ENCODE peak calls at places on chromosomes 16 and 17, in eight cellular contexts. One of them, this sample, is unnamed.

GRCh38 chr16:4894276-4895150 is 42.4 kb downstream of the PPL start:
- DNase-seq in H4: no peak
- DNase-seq in posterior vena cava: no peak
- DNase-seq in stimulated activated CD8-positive, alpha-beta memory T cell treated with anti-CD3 and anti-CD28 coated beads, Interleukin-7, amount 100 ng/mL, for 1 hour: no peak
- DNase-seq in sigmoid colon: no peak
- DNase-seq in hepatic stellate cell: peak; percentile 57
- DNase-seq in H54: no peak
- DNase-seq in stimulated activated CD4-positive, alpha-beta T cell treated with anti-CD3 and anti-CD28 coated beads, TNF-alpha, amount 100 ng/mL, for 4 hours: no peak
- DNase-seq in this sample: no peak

GRCh38 chr17:30217054-30217453 is 18.4 kb downstream of the SLC6A4 start:
- DNase-seq in stimulated activated CD8-positive, alpha-beta memory T cell treated with anti-CD3 and anti-CD28 coated beads, Interleukin-7, amount 100 ng/mL, for 1 hour: no peak
- DNase-seq in posterior vena cava: peak; percentile 35
- DNase-seq in H4: no peak
- DNase-seq in stimulated activated CD4-positive, alpha-beta T cell treated with anti-CD3 and anti-CD28 coated beads, TNF-alpha, amount 100 ng/mL, for 4 hours: no peak
- DNase-seq in hepatic stellate cell: no peak
- DNase-seq in H54: no peak
- DNase-seq in sigmoid colon: no peak
- DNase-seq in this sample: no peak

GRCh38 chr17:39139137-39139516 is 12.3 kb downstream of the PLXDC1 start:
- DNase-seq in H4: peak; percentile 83
- DNase-seq in hepatic stellate cell: peak; percentile 97
- DNase-seq in stimulated activated CD8-positive, alpha-beta memory T cell treated with anti-CD3 and anti-CD28 coated beads, Interleukin-7, amount 100 ng/mL, for 1 hour: no peak
- DNase-seq in posterior vena cava: no peak
- DNase-seq in stimulated activated CD4-positive, alpha-beta T cell treated with anti-CD3 and anti-CD28 coated beads, TNF-alpha, amount 100 ng/mL, for 4 hours: no peak
- DNase-seq in sigmoid colon: no peak
- DNase-seq in H54: peak; percentile 92
- DNase-seq in this sample: no peak

GRCh38 chr17:76497979-76498885 is 3.0 kb downstream of the RHBDF2 start:
- DNase-seq in sigmoid colon: peak; percentile 89
- DNase-seq in stimulated activated CD4-positive, alpha-beta T cell treated with anti-CD3 and anti-CD28 coated beads, TNF-alpha, amount 100 ng/mL, for 4 hours: no peak
- DNase-seq in stimulated activated CD8-positive, alpha-beta memory T cell treated with anti-CD3 and anti-CD28 coated beads, Interleukin-7, amount 100 ng/mL, for 1 hour: no peak
- DNase-seq in H54: peak; percentile 82
- DNase-seq in posterior vena cava: peak; percentile 92
- DNase-seq in H4: peak; percentile 58
- DNase-seq in hepatic stellate cell: peak; percentile 93
- DNase-seq in this sample: no peak

GRCh38 chr17:39674702-39675389 is 6.6 kb downstream of the PNMT start:
- DNase-seq in hepatic stellate cell: no peak
- DNase-seq in sigmoid colon: no peak
- DNase-seq in stimulated activated CD8-positive, alpha-beta memory T cell treated with anti-CD3 and anti-CD28 coated beads, Interleukin-7, amount 100 ng/mL, for 1 hour: no peak
- DNase-seq in H4: no peak
- DNase-seq in stimulated activated CD4-positive, alpha-beta T cell treated with anti-CD3 and anti-CD28 coated beads, TNF-alpha, amount 100 ng/mL, for 4 hours: no peak
- DNase-seq in H54: no peak
- DNase-seq in posterior vena cava: no peak
- DNase-seq in this sample: no peak

GRCh38 chr16:87604572-87605135 is 2.3 kb downstream of the JPH3 start:
- DNase-seq in H4: no peak
- DNase-seq in sigmoid colon: no peak
- DNase-seq in hepatic stellate cell: no peak
- DNase-seq in H54: no peak
- DNase-seq in posterior vena cava: no peak
- DNase-seq in stimulated activated CD8-positive, alpha-beta memory T cell treated with anti-CD3 and anti-CD28 coated beads, Interleukin-7, amount 100 ng/mL, for 1 hour: no peak
- DNase-seq in stimulated activated CD4-positive, alpha-beta T cell treated with anti-CD3 and anti-CD28 coated beads, TNF-alpha, amount 100 ng/mL, for 4 hours: no peak
- DNase-seq in this sample: no peak

GRCh38 chr16:79651363-79651762 is 50.8 kb upstream of the MAF start:
- DNase-seq in stimulated activated CD8-positive, alpha-beta memory T cell treated with anti-CD3 and anti-CD28 coated beads, Interleukin-7, amount 100 ng/mL, for 1 hour: no peak
- DNase-seq in sigmoid colon: peak; percentile 84
- DNase-seq in posterior vena cava: peak; percentile 87
- DNase-seq in H54: no peak
- DNase-seq in H4: peak; percentile 66
- DNase-seq in hepatic stellate cell: peak; percentile 41
- DNase-seq in stimulated activated CD4-positive, alpha-beta T cell treated with anti-CD3 and anti-CD28 coated beads, TNF-alpha, amount 100 ng/mL, for 4 hours: no peak
- DNase-seq in this sample: no peak

GRCh38 chr17:28944343-28944742 is 7.0 kb downstream of the PHF12 start:
- DNase-seq in hepatic stellate cell: no peak
- DNase-seq in H4: no peak
- DNase-seq in H54: no peak
- DNase-seq in stimulated activated CD8-positive, alpha-beta memory T cell treated with anti-CD3 and anti-CD28 coated beads, Interleukin-7, amount 100 ng/mL, for 1 hour: no peak
- DNase-seq in stimulated activated CD4-positive, alpha-beta T cell treated with anti-CD3 and anti-CD28 coated beads, TNF-alpha, amount 100 ng/mL, for 4 hours: no peak
- DNase-seq in posterior vena cava: no peak
- DNase-seq in sigmoid colon: no peak
- DNase-seq in this sample: no peak

GRCh38 chr17:37476431-37477130 is 13.1 kb upstream of the DUSP14 start:
- DNase-seq in stimulated activated CD8-positive, alpha-beta memory T cell treated with anti-CD3 and anti-CD28 coated beads, Interleukin-7, amount 100 ng/mL, for 1 hour: no peak
- DNase-seq in posterior vena cava: no peak
- DNase-seq in hepatic stellate cell: no peak
- DNase-seq in stimulated activated CD4-positive, alpha-beta T cell treated with anti-CD3 and anti-CD28 coated beads, TNF-alpha, amount 100 ng/mL, for 4 hours: no peak
- DNase-seq in H54: no peak
- DNase-seq in sigmoid colon: no peak
- DNase-seq in H4: no peak
- DNase-seq in this sample: no peak